ENCODE peak calls at places on chromosome 9, in seven cellular contexts. Q is activated T-helper 9 cell treated with anti-CD3 and anti-CD28 coated beads, Interleukin-2, amount 50 U/mL, for 16 hours; B is frontal cortex; V is substantia nigra; F is activated CD4-positive, CD25-positive, alpha-beta regulatory T cell; U is amygdala; S is nucleus accumbens. O is an unnamed sample.
A peak's percentile ranks its signal among the peaks of the same experiment; 100 is the strongest.

GRCh38 chr9:136011703-136012496 is 50.7 kb upstream of the UBAC1 start:
- DNase-seq in U (no peak), B (peak; percentile 80), S (peak; percentile 57), F (no peak), V (peak; percentile 65), Q (no peak), O (no peak)

GRCh38 chr9:11107196-11107595 is 494.4 kb upstream of the PTPRD start:
- DNase-seq in S (no peak), U (no peak), V (no peak), Q (no peak), B (no peak), F (no peak), O (no peak)

GRCh38 chr9:27347889-27348288 is 50.9 kb upstream of the EQTN start:
- DNase-seq in F (no peak), V (no peak), Q (no peak), S (no peak), B (no peak), U (no peak), O (no peak)

GRCh38 chr9:70324963-70325362 is 66.2 kb downstream of the SMC5 start:
- DNase-seq in V (no peak), Q (no peak), B (no peak), S (no peak), F (no peak), U (no peak), O (no peak)

GRCh38 chr9:3827175-3827574 is 301.4 kb upstream of the RFX3 start:
- DNase-seq in V (no peak), Q (no peak), U (no peak), F (no peak), B (no peak), S (no peak), O (peak; percentile 68)

GRCh38 chr9:77785341-77785740 is 137.2 kb upstream of the GNA14 start:
- DNase-seq in B (no peak), Q (no peak), S (no peak), V (no peak), F (no peak), U (no peak), O (no peak)

GRCh38 chr9:806285-807156 is 35.0 kb upstream of the DMRT1 start:
- DNase-seq in F (no peak), V (no peak), S (no peak), B (peak; percentile 62), U (no peak), Q (no peak), O (no peak)

GRCh38 chr9:131167146-131167692 is 41.8 kb downstream of the NUP214 start:
- DNase-seq in S (no peak), F (no peak), B (no peak), U (no peak), V (no peak), Q (no peak), O (peak; percentile 54)

GRCh38 chr9:6897831-6898230 is 140.1 kb downstream of the KDM4C start:
- DNase-seq in B (no peak), Q (no peak), S (no peak), V (no peak), F (no peak), U (no peak), O (no peak)

GRCh38 chr9:10661376-10661775 is 48.6 kb upstream of the PTPRD start:
- DNase-seq in U (no peak), B (no peak), Q (no peak), S (no peak), V (no peak), F (no peak), O (no peak)

GRCh38 chr9:77594963-77595362 is 53.2 kb downstream of the GNA14 start:
- DNase-seq in Q (no peak), U (no peak), V (no peak), F (no peak), B (no peak), S (no peak), O (no peak)